ENCODE peak calls at places on chromosomes 5 and 9, in seven cellular contexts. D is A172; P is heart right ventricle; F is amniotic stem cell; Y is GM23338; I is Right ventricle myocardium superior; M is CD4-positive, alpha-beta T cell. Z is an unnamed sample.

GRCh38 chr5:52740007-52740406 is 47.7 kb upstream of the ITGA1 start:
- DNase-seq in Y (no peak), D (no peak), P (no peak), I (no peak), F (no peak), M (no peak), Z (no peak)

GRCh38 chr5:130520211-130520610 is 615.9 kb downstream of the CHSY3 start:
- DNase-seq in I (no peak), F (no peak), D (peak; percentile 60), M (no peak), Y (peak; percentile 28), P (no peak), Z (no peak)

GRCh38 chr9:120892748-120893584 is 16.0 kb upstream of the PHF19 start:
- DNase-seq in F (no peak), M (peak; percentile 55), I (no peak), Y (no peak), P (no peak), D (peak; percentile 95), Z (no peak)

GRCh38 chr9:109922617-109923260 is 142.7 kb downstream of the PALM2AKAP2 start:
- DNase-seq in F (no peak), Y (no peak), M (no peak), P (no peak), D (no peak), I (no peak), Z (no peak)

GRCh38 chr5:140011297-140011802 is 31.7 kb downstream of the NRG2 start:
- DNase-seq in P (peak; percentile 25), I (peak; percentile 54), Y (no peak), D (peak; percentile 75), M (no peak), F (no peak), Z (no peak)

GRCh38 chr5:151022511-151023018 is 2.2 kb downstream of the GPX3 start:
- DNase-seq in Y (no peak), D (no peak), F (no peak), P (no peak), I (no peak), M (no peak), Z (no peak)

GRCh38 chr9:8652282-8652681 is 852.7 kb upstream of the DMAC1 start:
- DNase-seq in D (no peak), I (no peak), F (no peak), Y (no peak), P (no peak), M (no peak), Z (no peak)

GRCh38 chr9:132827366-132827765 is 50.7 kb downstream of the AK8 start:
- DNase-seq in D (no peak), Y (no peak), F (no peak), M (no peak), P (no peak), I (no peak), Z (no peak)

GRCh38 chr9:3810231-3810630 is 284.4 kb upstream of the RFX3 start:
- DNase-seq in F (no peak), M (no peak), I (no peak), Y (no peak), P (no peak), D (peak; percentile 4), Z (no peak)

GRCh38 chr5:4230531-4230904 is 634.9 kb downstream of the IRX1 start:
- DNase-seq in I (no peak), D (no peak), Y (peak; percentile 38), F (no peak), P (no peak), M (no peak), Z (no peak)

GRCh38 chr5:74105126-74105780 is 479.3 kb downstream of the ARHGEF28 start:
- DNase-seq in F (no peak), P (peak; percentile 19), D (peak; percentile 5), Y (no peak), I (peak; percentile 42), M (no peak), Z (no peak)

GRCh38 chr9:114864471-114864870 is 58.6 kb upstream of the TNFSF15 start:
- DNase-seq in M (no peak), I (no peak), F (no peak), P (no peak), Y (no peak), D (no peak), Z (no peak)

GRCh38 chr9:106287108-106287631 is 575.8 kb upstream of the ZNF462 start:
- DNase-seq in F (no peak), P (no peak), Y (no peak), I (no peak), D (peak; percentile 10), M (no peak), Z (no peak)

GRCh38 chr9:102941868-102942267 is 53.3 kb upstream of the CYLC2 start:
- DNase-seq in F (no peak), Y (no peak), M (no peak), I (no peak), P (no peak), D (no peak), Z (no peak)

GRCh38 chr5:157456301-157456700 is 3.7 kb upstream of the NIPAL4 start:
- DNase-seq in I (no peak), M (no peak), Y (no peak), D (no peak), F (no peak), P (no peak), Z (no peak)

GRCh38 chr9:110069326-110070248 is 138.4 kb downstream of the C9orf152 start:
- DNase-seq in M (no peak), P (peak; percentile 30), I (no peak), D (peak; percentile 99), Y (no peak), F (peak; percentile 96), Z (no peak)

GRCh38 chr5:169521366-169521983 is 62.1 kb upstream of the SPDL1 start:
- DNase-seq in P (peak; percentile 78), Y (no peak), I (peak; percentile 87), M (no peak), D (no peak), F (no peak), Z (peak; percentile 80)

GRCh38 chr5:134143431-134143830 is 28.9 kb downstream of the TCF7 start:
- DNase-seq in P (no peak), F (no peak), Y (no peak), D (no peak), I (no peak), M (no peak), Z (no peak)

Z was measured in Right ventricle myocardium inferior.